ENCODE peak calls at places on chromosome 9, in four cellular contexts. C is K562, J is HL-60, X is GM12878. V is an unnamed sample.

GRCh38 chr9:75108571-75108970 is 20.3 kb downstream of the OSTF1 start:
- DNase-seq in C (no peak), J (peak; percentile 58), X (no peak), V (no peak)

GRCh38 chr9:121156263-121156731 is 45.4 kb downstream of the RAB14 start:
- DNase-seq in C (no peak), J (no peak), X (peak; percentile 72), V (peak; percentile 22)

GRCh38 chr9:652896-653295 is 188.6 kb upstream of the DMRT1 start:
- DNase-seq in C (no peak), J (no peak), X (no peak), V (no peak)

GRCh38 chr9:86483496-86483895 is 129.3 kb upstream of the TUT7 start:
- DNase-seq in C (no peak), J (no peak), X (no peak), V (no peak)

GRCh38 chr9:23587433-23587832 is 238.6 kb downstream of the ELAVL2 start:
- DNase-seq in C (no peak), J (no peak), X (no peak), V (no peak)

GRCh38 chr9:93122721-93123221 is 11.3 kb downstream of the NINJ1 start:
- DNase-seq in C (no peak), J (no peak), X (no peak), V (no peak)

GRCh38 chr9:95100071-95100627 is 217.4 kb downstream of the FANCC start:
- DNase-seq in C (no peak), J (no peak), X (no peak), V (no peak)

GRCh38 chr9:68708513-68708912 is 3.5 kb downstream of the PIP5K1B start:
- DNase-seq in C (no peak), J (no peak), X (no peak), V (no peak)

GRCh38 chr9:87684627-87685204 is 41.2 kb upstream of the CTSL start:
- DNase-seq in C (peak; percentile 64), J (peak; percentile 18), X (no peak), V (no peak)

GRCh38 chr9:136349546-136349945 is 14.0 kb downstream of the DNLZ start:
- DNase-seq in C (no peak), J (no peak), X (no peak), V (no peak)

GRCh38 chr9:133372144-133372543 is 3.7 kb downstream of the SURF4 start:
- DNase-seq in C (no peak), J (no peak), X (no peak), V (no peak)

GRCh38 chr9:35079041-35079425 is 709 bp downstream of the FANCG start:
- DNase-seq in C (no peak), J (peak; percentile 18), X (no peak), V (no peak)

GRCh38 chr9:77848897-77849296 is 182.7 kb downstream of the GNAQ start:
- DNase-seq in C (no peak), J (peak; percentile 69), X (no peak), V (no peak)

GRCh38 chr9:79976501-79977444 is 405.0 kb downstream of the TLE4 start:
- DNase-seq in C (no peak), J (no peak), X (no peak), V (no peak)

GRCh38 chr9:113205449-113206247 is 15.4 kb downstream of the FKBP15 start:
- DNase-seq in C (no peak), J (peak; percentile 4), X (no peak), V (no peak)

GRCh38 chr9:112921549-112921948 is 30.9 kb upstream of the SLC46A2 start:
- DNase-seq in C (peak; percentile 21), J (peak; percentile 54), X (no peak), V (no peak)

GRCh38 chr9:34563262-34563661 is 26.3 kb downstream of the CNTFR start:
- DNase-seq in C (no peak), J (no peak), X (no peak), V (no peak)

GRCh38 chr9:95507456-95508241 is 9.1 kb downstream of the PTCH1 start:
- DNase-seq in C (peak; percentile 42), J (no peak), X (no peak), V (no peak)

GRCh38 chr9:92278117-92278516 is 15.4 kb downstream of the IARS1 start:
- DNase-seq in C (no peak), J (no peak), X (no peak), V (no peak)

GRCh38 chr9:93585259-93585658 is 8.9 kb downstream of the PHF2 start:
- DNase-seq in C (no peak), J (no peak), X (no peak), V (no peak)

GRCh38 chr9:93950619-93951601 is 4.2 kb downstream of the BARX1 start:
- DNase-seq in C (no peak), J (no peak), X (no peak), V (no peak)

GRCh38 chr9:26746357-26747072 is 146.1 kb downstream of the CAAP1 start:
- DNase-seq in C (peak; percentile 3), J (no peak), X (peak; percentile 76), V (no peak)

GRCh38 chr9:21598749-21599148 is 116.6 kb upstream of the IFNE start:
- DNase-seq in C (no peak), J (no peak), X (no peak), V (no peak)

GRCh38 chr9:87498046-87498815 is 564 bp downstream of the DAPK1 start:
- DNase-seq in C (peak; percentile 55), J (no peak), X (no peak), V (peak; percentile 23)

GRCh38 chr9:107251756-107252322 is 31.2 kb upstream of the RAD23B start:
- DNase-seq in C (peak; percentile 35), J (no peak), X (no peak), V (no peak)

GRCh38 chr9:35286381-35286780 is 124.6 kb downstream of the UNC13B start:
- DNase-seq in C (no peak), J (no peak), X (no peak), V (no peak)

GRCh38 chr9:121559183-121559582 is 59.5 kb upstream of the GGTA1 start:
- DNase-seq in C (no peak), J (no peak), X (peak; percentile 21), V (no peak)

GRCh38 chr9:119302988-119303698 is 66.1 kb downstream of the BRINP1 start:
- DNase-seq in C (no peak), J (no peak), X (no peak), V (no peak)

GRCh38 chr9:34493972-34494535 is 28.7 kb downstream of the ENHO start:
- DNase-seq in C (peak; percentile 47), J (peak; percentile 5), X (no peak), V (no peak)

GRCh38 chr9:28365736-28366135 is 792.5 kb upstream of the C9orf72 start:
- DNase-seq in C (no peak), J (no peak), X (no peak), V (no peak)

GRCh38 chr9:9003184-9003583 is 1203.6 kb upstream of the DMAC1 start:
- DNase-seq in C (no peak), J (no peak), X (no peak), V (no peak)

DNA sequence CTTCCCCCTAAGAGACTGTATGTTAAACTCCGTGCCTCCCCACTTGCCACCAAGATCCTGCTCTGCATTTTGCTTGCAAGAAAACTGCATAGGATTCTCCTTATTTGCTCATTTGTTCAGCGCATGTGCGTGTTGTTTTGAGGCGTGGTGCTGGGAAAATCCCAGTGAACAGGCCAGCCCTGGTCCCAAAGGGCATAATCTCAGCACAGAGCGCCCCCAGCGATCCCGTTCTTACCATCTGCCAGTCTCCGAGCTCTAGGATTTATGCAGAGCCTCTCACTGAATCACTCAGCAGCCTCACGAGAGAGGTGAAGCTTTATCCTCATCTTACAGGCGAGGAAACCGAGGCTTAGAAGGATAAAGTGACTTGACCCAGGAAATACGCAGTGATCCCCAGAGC is 11.5 kb downstream of the PRRX2 start:
- DNase-seq in C (no peak), J (no peak), X (no peak), V (no peak)
- TF ChIP-seq SPI1 in C (no peak), J (no peak), X (no peak), V (no peak)

GRCh38 chr9:126861707-126862460 is 1.4 kb downstream of the ZBTB34 start:
- DNase-seq in C (peak; percentile 25), J (peak; percentile 78), X (no peak), V (no peak)

GRCh38 chr9:126860077-126860756 is at the start of gene ZBTB34:
- DNase-seq in C (peak; percentile 82), J (peak; percentile 60), X (no peak), V (peak; percentile 66)

GRCh38 chr9:126862461-126862830 is 2.0 kb downstream of the ZBTB34 start:
- DNase-seq in C (no peak), J (peak; percentile 63), X (no peak), V (no peak)

GRCh38 chr9:126859111-126859510 is 1.3 kb upstream of the ZBTB34 start:
- DNase-seq in C (no peak), J (no peak), X (no peak), V (no peak)

DNA sequence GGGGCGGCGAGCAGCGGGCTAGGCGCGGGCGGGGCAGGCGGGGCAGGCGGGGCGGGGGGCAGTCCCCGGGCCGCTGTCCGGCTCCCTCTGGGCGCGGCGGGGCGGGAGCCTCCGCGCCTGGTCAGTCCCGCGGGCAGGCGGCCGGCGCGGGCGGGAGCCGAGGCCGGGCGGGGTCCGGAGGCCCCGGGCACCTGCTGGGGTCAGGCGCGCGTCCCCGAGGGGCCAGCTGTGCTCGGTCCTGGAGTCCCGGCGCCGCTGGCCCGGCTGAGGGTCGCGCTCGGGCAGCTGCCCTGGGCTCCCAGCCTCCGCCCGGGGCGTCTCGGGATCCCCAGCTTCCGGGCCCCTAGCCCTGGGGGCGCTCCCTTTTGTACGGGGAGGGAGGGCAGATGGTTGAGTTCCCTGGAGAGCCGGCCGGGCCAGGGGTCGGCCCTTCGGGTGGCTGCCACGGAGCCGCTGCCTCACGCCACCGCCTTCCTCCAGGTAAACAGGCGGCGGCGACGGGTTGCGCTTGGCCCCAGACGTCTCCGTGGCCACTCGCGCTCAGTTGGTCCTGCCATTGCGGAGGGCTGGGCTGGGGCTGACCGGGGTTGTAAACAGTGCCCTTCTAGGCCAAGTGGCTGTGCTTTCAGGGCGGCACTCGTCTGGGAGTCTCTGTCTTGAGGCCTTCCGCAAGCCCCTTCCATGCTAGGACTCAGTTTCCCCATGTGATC is 473 bp downstream of the ZBTB34 start:
- DNase-seq in C (peak; percentile 33), J (peak; percentile 8), X (no peak), V (peak; percentile 29)
- TF ChIP-seq SPI1 in C (no peak), J (no peak), X (no peak), V (no peak)

DNA sequence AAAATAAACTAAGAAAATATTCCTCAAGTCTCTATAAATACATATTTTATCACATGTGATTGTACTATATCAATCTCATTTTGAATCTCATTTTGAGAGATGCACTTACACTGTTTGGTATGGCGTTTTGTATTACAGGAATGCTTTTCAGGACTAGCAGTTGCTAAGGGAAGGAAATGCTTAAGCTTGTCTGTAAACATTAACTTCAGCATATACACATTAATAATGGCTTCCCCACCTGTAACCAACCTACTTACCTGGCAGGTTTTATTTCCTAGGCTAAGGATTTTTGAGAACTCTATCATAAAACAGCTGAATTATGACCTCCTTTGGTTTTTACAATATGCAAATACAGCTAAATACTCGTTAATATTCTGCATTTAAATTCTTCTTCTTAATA is 141.0 kb upstream of the GRHPR start:
- DNase-seq in C (no peak), J (no peak), X (no peak), V (no peak)
- TF ChIP-seq SPI1 in C (no peak), J (no peak), X (no peak), V (no peak)

DNA sequence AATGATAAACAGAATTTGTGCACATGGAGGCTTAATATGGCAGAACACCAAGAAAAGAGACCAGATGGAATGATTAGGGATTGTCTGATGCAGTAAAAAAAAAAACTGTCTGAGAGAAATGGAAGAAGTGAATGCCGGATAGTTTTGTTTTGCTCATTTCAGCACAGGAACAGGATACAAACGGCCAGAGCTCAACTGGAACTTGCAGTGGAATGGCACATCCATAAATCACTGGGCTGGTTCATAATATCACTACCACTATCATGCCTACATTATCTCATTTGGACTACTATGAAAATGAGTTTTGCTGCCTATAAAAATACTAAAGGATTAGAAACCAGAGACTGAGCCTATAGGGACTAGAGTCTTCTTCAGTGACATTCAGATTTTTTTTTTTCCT is 9.7 kb downstream of the PTAR1 start:
- DNase-seq in C (no peak), J (no peak), X (no peak), V (no peak)
- TF ChIP-seq SPI1 in C (no peak), J (no peak), X (no peak), V (no peak)

GRCh38 chr9:116276651-116277121 is 123.1 kb downstream of the PAPPA start:
- DNase-seq in C (no peak), J (no peak), X (no peak), V (no peak)
- TF ChIP-seq SPI1 in C (no peak), J (no peak), X (no peak), V (no peak)